ENCODE peak calls at places on chromosomes 3 and 15, in eight cellular contexts. U is GM04504; M is gastrocnemius medialis; Y is SK-MEL-5; S is NCI-H2029; E is K562; W is effector memory CD8-positive, alpha-beta T cell; R is pancreas. J is an unnamed sample.

GRCh38 chr15:63870403-63871209 is 36.9 kb upstream of the HERC1 start:
- DNase-seq in U (peak), M (peak), Y (peak), S (no peak), E (peak), W (no peak), R (no peak), J (no peak)

GRCh38 chr15:22950211-22950990 is 29.8 kb downstream of the CYFIP1 start:
- DNase-seq in U (no peak), M (no peak), Y (no peak), S (no peak), E (no peak), W (no peak), R (no peak), J (no peak)

GRCh38 chr3:143712522-143712921 is 135.7 kb downstream of the SLC9A9 start:
- DNase-seq in U (no peak), M (no peak), Y (no peak), S (no peak), E (no peak), W (no peak), R (no peak), J (no peak)

GRCh38 chr3:196431193-196432136 is 762 bp downstream of the UBXN7 start:
- DNase-seq in U (no peak), M (no peak), Y (peak), S (no peak), E (peak), W (peak), R (peak), J (peak)

GRCh38 chr3:14031271-14031670 is 93.4 kb downstream of the CHCHD4 start:
- DNase-seq in U (no peak), M (no peak), Y (no peak), S (no peak), E (no peak), W (no peak), R (no peak), J (no peak)

GRCh38 chr15:61654918-61655317 is 405.3 kb downstream of the VPS13C start:
- DNase-seq in U (no peak), M (peak), Y (no peak), S (no peak), E (no peak), W (no peak), R (no peak), J (no peak)

GRCh38 chr3:194285859-194286197 is 65.3 kb downstream of the CPN2 start:
- DNase-seq in U (no peak), M (no peak), Y (no peak), S (no peak), E (no peak), W (no peak), R (no peak), J (no peak)

GRCh38 chr3:125123455-125123854 is 67.7 kb upstream of the HEG1 start:
- DNase-seq in U (no peak), M (no peak), Y (no peak), S (no peak), E (no peak), W (no peak), R (no peak), J (no peak)

GRCh38 chr15:36590838-36591237 is 11.4 kb downstream of the CDIN1 start:
- DNase-seq in U (no peak), M (no peak), Y (no peak), S (no peak), E (no peak), W (no peak), R (no peak), J (no peak)

GRCh38 chr3:14150491-14151230 is 25.8 kb downstream of the TMEM43 start:
- DNase-seq in U (no peak), M (no peak), Y (no peak), S (no peak), E (no peak), W (no peak), R (no peak), J (no peak)

GRCh38 chr15:92074161-92074560 is 220.7 kb downstream of the SLCO3A1 start:
- DNase-seq in U (no peak), M (no peak), Y (no peak), S (no peak), E (no peak), W (no peak), R (no peak), J (no peak)

GRCh38 chr3:23320586-23321570 is 117.8 kb downstream of the UBE2E2 start:
- DNase-seq in U (no peak), M (no peak), Y (no peak), S (no peak), E (no peak), W (no peak), R (no peak), J (no peak)

GRCh38 chr3:73401058-73401457 is 223.7 kb downstream of the PDZRN3 start:
- DNase-seq in U (peak), M (no peak), Y (no peak), S (no peak), E (no peak), W (no peak), R (no peak), J (no peak)

GRCh38 chr3:155218470-155218869 is 75.0 kb downstream of the STRIT1 start:
- DNase-seq in U (no peak), M (no peak), Y (no peak), S (no peak), E (no peak), W (no peak), R (no peak), J (no peak)

GRCh38 chr3:47392933-47393332 is 12.1 kb downstream of the PTPN23 start:
- DNase-seq in U (no peak), M (no peak), Y (no peak), S (no peak), E (no peak), W (no peak), R (no peak), J (no peak)

GRCh38 chr3:185094691-185095090 is 58.2 kb downstream of the C3orf70 start:
- DNase-seq in U (no peak), M (no peak), Y (no peak), S (no peak), E (no peak), W (no peak), R (no peak), J (peak)

GRCh38 chr15:93610944-93611343 is 521.9 kb upstream of the RGMA start:
- DNase-seq in U (no peak), M (no peak), Y (no peak), S (no peak), E (no peak), W (no peak), R (no peak), J (no peak)